ENCODE peak calls at places on chromosome 1, in seven cellular contexts. Y, G, Q, K, A, C and N are unnamed samples.

GRCh38 chr1:55305735-55306134 is 90.6 kb upstream of the USP24 start:
- DNase-seq in Q (no peak), G (no peak), A (no peak), C (no peak), Y (no peak), K (no peak), N (no peak)

GRCh38 chr1:27557596-27558340 is 46.2 kb downstream of the AHDC1 start:
- DNase-seq in C (no peak), A (no peak), G (peak; percentile 47), Y (no peak), K (no peak), Q (no peak), N (no peak)

GRCh38 chr1:83815348-83815747 is 183.6 kb downstream of the TTLL7 start:
- DNase-seq in G (no peak), A (peak; percentile 22), K (no peak), Q (no peak), C (no peak), Y (peak; percentile 21), N (peak; percentile 16)

GRCh38 chr1:153560241-153560640 is 5.4 kb downstream of the S100A2 start:
- DNase-seq in G (no peak), A (no peak), K (no peak), Q (no peak), Y (no peak), C (no peak), N (no peak)

GRCh38 chr1:35461966-35462651 is 95.1 kb downstream of the KIAA0319L start:
- DNase-seq in Y (no peak), G (no peak), C (no peak), Q (no peak), A (no peak), K (no peak), N (no peak)

GRCh38 chr1:89310505-89310904 is 37.8 kb upstream of the GBP5 start:
- DNase-seq in A (no peak), G (no peak), K (no peak), C (no peak), Y (no peak), Q (peak; percentile 77), N (no peak)

GRCh38 chr1:26910343-26911160 is 3.2 kb downstream of the NR0B2 start:
- DNase-seq in G (no peak), Y (no peak), A (no peak), Q (no peak), C (no peak), K (no peak), N (no peak)

GRCh38 chr1:50970508-50970885 is 452 bp downstream of the CDKN2C start:
- DNase-seq in K (no peak), G (no peak), Q (no peak), Y (no peak), C (no peak), A (no peak), N (no peak)

GRCh38 chr1:22702255-22702654 is 8.4 kb upstream of the EPHB2 start:
- DNase-seq in C (no peak), K (no peak), Q (no peak), G (no peak), Y (no peak), A (no peak), N (no peak)

GRCh38 chr1:66266350-66266749 is 267.6 kb upstream of the SGIP1 start:
- DNase-seq in G (no peak), K (no peak), Q (no peak), Y (no peak), C (no peak), A (no peak), N (no peak)

GRCh38 chr1:27906764-27907163 is 28.0 kb upstream of the SMPDL3B start:
- DNase-seq in Y (no peak), Q (no peak), G (no peak), C (no peak), K (no peak), A (no peak), N (peak; percentile 57)

GRCh38 chr1:211420389-211420788 is 71.6 kb downstream of the RD3 start:
- DNase-seq in G (no peak), Y (no peak), C (no peak), K (no peak), Q (peak; percentile 6), A (no peak), N (no peak)

GRCh38 chr1:248736992-248737391 is 18.6 kb downstream of the LYPD8 start:
- DNase-seq in Y (no peak), K (no peak), A (no peak), Q (no peak), C (no peak), G (no peak), N (no peak)

GRCh38 chr1:55230654-55231053 is 15.5 kb upstream of the USP24 start:
- DNase-seq in A (no peak), C (no peak), Q (no peak), Y (no peak), G (no peak), K (no peak), N (no peak)

GRCh38 chr1:231036416-231036815 is 3.6 kb downstream of the FAM89A start:
- DNase-seq in A (no peak), G (no peak), C (no peak), Q (no peak), K (no peak), Y (no peak), N (no peak)

GRCh38 chr1:210123383-210123782 is 109.2 kb upstream of the SERTAD4 start:
- DNase-seq in A (no peak), K (no peak), G (no peak), Q (no peak), C (no peak), Y (no peak), N (no peak)

GRCh38 chr1:236156512-236157208 is 14.3 kb downstream of the GPR137B start:
- DNase-seq in A (peak; percentile 47), Y (no peak), K (no peak), Q (peak; percentile 37), C (no peak), G (no peak), N (no peak)

GRCh38 chr1:195899762-195900352 is 708.4 kb downstream of the KCNT2 start:
- DNase-seq in K (no peak), Y (no peak), Q (no peak), G (no peak), C (no peak), A (no peak), N (no peak)

GRCh38 chr1:212614398-212615091 is 6.0 kb downstream of the ATF3 start:
- DNase-seq in Q (peak; percentile 32), A (no peak), G (no peak), C (no peak), K (no peak), Y (no peak), N (no peak)

DNA sequence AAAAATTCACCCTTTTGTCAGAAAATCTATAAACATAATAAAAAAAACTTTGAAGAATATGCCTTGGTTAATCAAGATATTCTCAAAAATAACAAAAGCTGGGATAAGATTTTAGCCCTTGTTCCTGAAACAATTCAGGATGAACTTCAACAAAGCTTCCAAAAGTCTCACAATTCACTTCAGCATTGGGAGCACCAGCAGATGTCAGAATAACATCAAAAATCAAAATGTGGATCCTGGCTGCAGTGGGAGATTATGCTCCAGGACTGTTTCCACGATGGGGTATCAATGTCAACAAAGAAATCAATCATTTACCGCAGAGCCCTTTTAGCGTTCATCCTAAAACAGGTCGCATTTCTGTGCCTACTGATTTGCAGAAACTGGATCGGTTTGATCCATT is 35.2 kb downstream of the ZNF670 start:
- DNase-seq in Q (no peak), Y (no peak), A (no peak), K (no peak), C (no peak), G (no peak), N (no peak)
- H3K9me3 ChIP-seq in Q (peaks cover 70% of the 10 kb centered on the region), Y (no peaks in the 10 kb centered on the region), A (peaks cover 43% of the 10 kb centered on the region), K (peaks cover 60% of the 10 kb centered on the region), C (peaks cover 43% of the 10 kb centered on the region), G (no peaks in the 10 kb centered on the region), N (peaks cover 4% of the 10 kb centered on the region)

DNA sequence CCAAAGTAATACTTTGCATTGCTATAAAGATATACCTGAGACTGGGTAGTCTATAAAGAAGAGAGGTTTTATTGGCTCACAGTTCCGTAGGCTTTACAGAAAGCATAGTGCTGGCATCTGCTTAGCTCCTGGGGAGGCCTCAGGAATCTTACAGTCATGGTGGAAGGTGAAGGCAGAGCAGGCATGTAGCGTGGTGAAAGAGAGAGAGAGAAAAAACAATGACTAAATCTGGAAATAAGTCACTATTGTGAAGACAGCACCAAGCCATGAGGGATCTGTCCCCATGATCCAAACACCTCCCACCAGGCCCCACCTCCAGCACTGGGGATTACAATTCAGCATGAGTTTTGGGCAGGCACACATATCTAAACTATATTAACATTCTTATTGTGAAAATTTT is 30.4 kb downstream of the SLC30A7 start:
- DNase-seq in Q (no peak), A (no peak), K (no peak), Y (no peak), G (no peak), C (no peak), N (no peak)
- H3K36me3 ChIP-seq in Q (peaks cover 4% of the 10 kb centered on the region), A (peaks cover 6% of the 10 kb centered on the region), K (no peaks in the 10 kb centered on the region), Y (no peaks in the 10 kb centered on the region), G (no peaks in the 10 kb centered on the region), C (peaks cover 8% of the 10 kb centered on the region), N (peaks cover 21% of the 10 kb centered on the region)

GRCh38 chr1:2802421-2802961 is 998 bp upstream of the TTC34 start:
- DNase-seq in C (no peak), A (no peak), Y (no peak), G (no peak), Q (no peak), K (no peak), N (no peak)
- H3K9me3 ChIP-seq in C (no peaks in the 10 kb centered on the region), A (no peaks in the 10 kb centered on the region), Y (no peaks in the 10 kb centered on the region), G (no peaks in the 10 kb centered on the region), Q (no peaks in the 10 kb centered on the region), K (no peaks in the 10 kb centered on the region), N (no peaks in the 10 kb centered on the region)

GRCh38 chr1:204224655-204225054 is 10.9 kb upstream of the GOLT1A start:
- DNase-seq in K (no peak), Y (no peak), A (no peak), Q (no peak), G (no peak), C (no peak), N (no peak)

GRCh38 chr1:204222006-204222872 is 8.5 kb upstream of the GOLT1A start:
- DNase-seq in C (no peak), Q (no peak), Y (no peak), G (no peak), A (no peak), K (no peak), N (no peak)

GRCh38 chr1:204225841-204226745 is 12.3 kb upstream of the GOLT1A start:
- DNase-seq in G (no peak), K (peak; percentile 38), A (no peak), C (no peak), Y (no peak), Q (no peak), N (no peak)

GRCh38 chr1:204221271-204221670 is 7.5 kb upstream of the GOLT1A start:
- DNase-seq in Y (no peak), A (no peak), Q (no peak), C (no peak), K (no peak), G (no peak), N (no peak)

DNA sequence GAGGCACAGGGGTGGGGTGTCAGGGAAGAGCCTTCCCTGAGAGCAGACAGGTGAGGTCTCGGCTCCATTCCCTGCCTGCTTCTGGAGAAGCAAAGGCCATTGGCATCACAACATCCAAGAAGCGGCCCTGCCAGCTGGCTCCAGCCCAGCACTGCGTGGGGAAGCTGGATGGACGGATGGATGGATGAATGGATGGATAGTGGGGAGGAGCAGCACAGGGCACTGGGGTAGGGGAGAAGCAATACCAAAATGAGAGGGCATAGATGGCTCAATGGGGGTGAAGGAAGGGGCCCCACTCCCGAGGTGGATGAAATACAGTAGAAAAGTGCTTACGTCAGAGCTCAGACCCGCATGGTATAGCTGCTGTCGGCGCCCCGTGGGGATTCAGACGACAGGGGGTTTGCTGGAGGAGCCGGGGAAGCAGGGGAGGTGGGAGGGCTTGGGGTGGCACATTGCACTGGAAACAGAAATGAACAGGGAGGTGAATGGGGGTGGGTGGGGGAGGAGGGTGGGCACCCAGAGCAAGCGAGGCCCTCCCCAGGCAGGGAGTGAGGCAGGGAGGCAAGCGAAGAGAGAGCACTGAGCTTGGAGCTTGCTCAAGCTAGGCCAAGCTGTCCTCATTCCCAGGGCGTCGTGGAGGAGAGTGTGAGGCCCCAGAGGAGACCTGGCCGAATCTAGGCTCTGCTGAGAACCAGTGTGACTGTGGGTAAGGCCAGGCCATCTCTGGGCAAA is 9.5 kb upstream of the GOLT1A start:
- DNase-seq in G (no peak), Q (no peak), Y (no peak), A (no peak), K (no peak), C (no peak), N (no peak)
- H3K36me3 ChIP-seq in G (no peaks in the 10 kb centered on the region), Q (no peaks in the 10 kb centered on the region), Y (no peaks in the 10 kb centered on the region), A (peaks cover 30% of the 10 kb centered on the region), K (peaks cover 4% of the 10 kb centered on the region), C (no peaks in the 10 kb centered on the region), N (no peaks in the 10 kb centered on the region)